ENCODE peak calls at places on chromosomes 12 and 14, in nine cellular contexts. K is thoracic aorta; X is naive thymus-derived CD8-positive, alpha-beta T cell; O is T follicular helper cell; Z is iPS-NIHi11; B is Panc1; E is type B pancreatic cell; J is right cardiac atrium; A is Caki2. F is an unnamed sample.

GRCh38 chr14:54627325-54627717 is 60.4 kb downstream of the SAMD4A start:
- DNase-seq in K (no peak), X (no peak), O (no peak), Z (no peak), B (no peak), E (no peak), J (no peak), A (no peak), F (no peak)

GRCh38 chr12:59972941-59973340 is 377.1 kb downstream of the SLC16A7 start:
- DNase-seq in K (no peak), X (no peak), O (no peak), Z (no peak), B (no peak), E (no peak), J (no peak), A (peak), F (no peak)

GRCh38 chr12:56213878-56214277 is 7.8 kb downstream of the RNF41 start:
- DNase-seq in K (no peak), X (no peak), O (no peak), Z (no peak), B (no peak), E (no peak), J (no peak), A (no peak), F (no peak)

GRCh38 chr14:77014004-77014604 is 14.4 kb downstream of the IRF2BPL start:
- DNase-seq in K (no peak), X (no peak), O (no peak), Z (peak), B (no peak), E (peak), J (peak), A (no peak), F (no peak)

GRCh38 chr14:54976316-54976715 is 50.6 kb downstream of the WDHD1 start:
- DNase-seq in K (no peak), X (no peak), O (no peak), Z (no peak), B (no peak), E (no peak), J (no peak), A (no peak), F (no peak)

GRCh38 chr12:50174971-50175715 is 8.0 kb upstream of the CERS5 start:
- DNase-seq in K (no peak), X (peak), O (no peak), Z (peak), B (peak), E (no peak), J (no peak), A (peak), F (no peak)

GRCh38 chr12:121872546-121873223 is 14.0 kb upstream of the HPD start:
- DNase-seq in K (no peak), X (no peak), O (no peak), Z (no peak), B (no peak), E (no peak), J (peak), A (no peak), F (no peak)

GRCh38 chr14:60349663-60350365 is 100.8 kb downstream of the PPM1A start:
- DNase-seq in K (no peak), X (peak), O (no peak), Z (peak), B (no peak), E (no peak), J (no peak), A (peak), F (no peak)

GRCh38 chr12:120079352-120080042 is 37.1 kb downstream of the RAB35 start:
- DNase-seq in K (no peak), X (no peak), O (no peak), Z (no peak), B (no peak), E (no peak), J (no peak), A (peak), F (peak)

GRCh38 chr12:82479511-82479910 is 121.2 kb downstream of the METTL25 start:
- DNase-seq in K (no peak), X (no peak), O (no peak), Z (no peak), B (no peak), E (no peak), J (no peak), A (no peak), F (no peak)

GRCh38 chr12:113191236-113191635 is 5.7 kb downstream of the RITA1 start:
- DNase-seq in K (no peak), X (no peak), O (no peak), Z (no peak), B (no peak), E (no peak), J (no peak), A (no peak), F (no peak)

GRCh38 chr12:103956515-103957027 is 9.1 kb upstream of the TDG start:
- DNase-seq in K (no peak), X (no peak), O (no peak), Z (peak), B (no peak), E (no peak), J (no peak), A (no peak), F (no peak)

F was measured in lower leg skin.